ENCODE peak calls at places on chromosome 21, in seven cellular contexts. W, G, R, V, I, H and D are unnamed samples.

GRCh38 chr21:46297311-46298082 is 11.4 kb downstream of the YBEY start:
- DNase-seq in W (no peak), G (no peak), R (no peak), V (no peak), I (no peak), H (no peak), D (peak; percentile 31)

GRCh38 chr21:45888361-45889009 is 93.1 kb upstream of the COL6A1 start:
- DNase-seq in W (no peak), G (no peak), R (no peak), V (no peak), I (no peak), H (no peak), D (no peak)

GRCh38 chr21:18602711-18603110 is 199.1 kb upstream of the TMPRSS15 start:
- DNase-seq in W (no peak), G (no peak), R (no peak), V (no peak), I (no peak), H (no peak), D (no peak)

GRCh38 chr21:45291613-45292398 is 4.1 kb upstream of the POFUT2 start:
- DNase-seq in W (no peak), G (peak; percentile 58), R (peak; percentile 33), V (no peak), I (no peak), H (no peak), D (no peak)

GRCh38 chr21:44517175-44517899 is 22.7 kb downstream of the KRTAP10-1 start:
- DNase-seq in W (peak; percentile 93), G (peak; percentile 96), R (peak; percentile 98), V (peak; percentile 93), I (no peak), H (peak; percentile 98), D (no peak)

GRCh38 chr21:41631564-41632461 is 123.9 kb upstream of the TMPRSS2 start:
- DNase-seq in W (no peak), G (no peak), R (no peak), V (peak; percentile 65), I (no peak), H (no peak), D (no peak)

GRCh38 chr21:42108554-42108885 is 37.4 kb downstream of the UMODL1 start:
- DNase-seq in W (no peak), G (no peak), R (no peak), V (no peak), I (no peak), H (no peak), D (no peak)

GRCh38 chr21:37496972-37497371 is 130.4 kb downstream of the DYRK1A start:
- DNase-seq in W (no peak), G (no peak), R (no peak), V (no peak), I (no peak), H (no peak), D (peak; percentile 36)

GRCh38 chr21:41362605-41363369 is 960 bp downstream of the MX2 start:
- DNase-seq in W (no peak), G (no peak), R (no peak), V (no peak), I (no peak), H (no peak), D (no peak)

GRCh38 chr21:46160563-46161179 is 5.3 kb upstream of the FTCD start:
- DNase-seq in W (no peak), G (no peak), R (peak; percentile 49), V (peak; percentile 44), I (no peak), H (no peak), D (no peak)

GRCh38 chr21:44089001-44089911 is 17.9 kb upstream of the PWP2 start:
- DNase-seq in W (no peak), G (no peak), R (no peak), V (no peak), I (no peak), H (no peak), D (no peak)

GRCh38 chr21:45551316-45551715 is 9.1 kb upstream of the SLC19A1 start:
- DNase-seq in W (no peak), G (no peak), R (no peak), V (peak; percentile 79), I (no peak), H (peak; percentile 63), D (peak; percentile 91)

GRCh38 chr21:44505673-44506278 is 34.2 kb downstream of the KRTAP10-1 start:
- DNase-seq in W (peak; percentile 97), G (no peak), R (no peak), V (no peak), I (no peak), H (no peak), D (no peak)

GRCh38 chr21:45811136-45811535 is 167.6 kb downstream of the PCBP3 start:
- DNase-seq in W (no peak), G (no peak), R (no peak), V (no peak), I (no peak), H (no peak), D (no peak)

GRCh38 chr21:15279484-15279883 is 214.7 kb upstream of the NRIP1 start:
- DNase-seq in W (no peak), G (no peak), R (no peak), V (no peak), I (no peak), H (no peak), D (no peak)

GRCh38 chr21:42120056-42120903 is 49.2 kb downstream of the UMODL1 start:
- DNase-seq in W (peak; percentile 83), G (no peak), R (no peak), V (no peak), I (no peak), H (no peak), D (no peak)

GRCh38 chr21:42641311-42642218 is 11.9 kb upstream of the PDE9A start:
- DNase-seq in W (no peak), G (no peak), R (peak; percentile 49), V (no peak), I (no peak), H (no peak), D (no peak)

GRCh38 chr21:15686506-15686905 is 43.3 kb upstream of the USP25 start:
- DNase-seq in W (no peak), G (no peak), R (no peak), V (no peak), I (no peak), H (no peak), D (no peak)

GRCh38 chr21:33386222-33386784 is 16.9 kb upstream of the IFNGR2 start:
- DNase-seq in W (no peak), G (peak; percentile 79), R (no peak), V (no peak), I (no peak), H (no peak), D (no peak)

GRCh38 chr21:33383056-33383888 is 19.9 kb upstream of the IFNGR2 start:
- DNase-seq in W (peak; percentile 91), G (peak; percentile 43), R (no peak), V (peak; percentile 71), I (no peak), H (peak; percentile 86), D (peak; percentile 87)

GRCh38 chr21:33380483-33380998 is 22.7 kb upstream of the IFNGR2 start:
- DNase-seq in W (peak; percentile 75), G (peak; percentile 58), R (no peak), V (peak; percentile 95), I (peak; percentile 41), H (peak; percentile 94), D (peak; percentile 93)

GRCh38 chr21:33388188-33388587 is 15.0 kb upstream of the IFNGR2 start:
- DNase-seq in W (no peak), G (no peak), R (no peak), V (no peak), I (no peak), H (no peak), D (no peak)

GRCh38 chr21:33384851-33385331 is 18.3 kb upstream of the IFNGR2 start:
- DNase-seq in W (no peak), G (no peak), R (no peak), V (no peak), I (no peak), H (no peak), D (no peak)
- H3K27ac ChIP-seq in W (no peak overlapping the region), G (no peak overlapping the region), R (no peak overlapping the region), V (no peak overlapping the region), I (no peak overlapping the region), H (no peak overlapping the region), D (no peak overlapping the region)

DNA sequence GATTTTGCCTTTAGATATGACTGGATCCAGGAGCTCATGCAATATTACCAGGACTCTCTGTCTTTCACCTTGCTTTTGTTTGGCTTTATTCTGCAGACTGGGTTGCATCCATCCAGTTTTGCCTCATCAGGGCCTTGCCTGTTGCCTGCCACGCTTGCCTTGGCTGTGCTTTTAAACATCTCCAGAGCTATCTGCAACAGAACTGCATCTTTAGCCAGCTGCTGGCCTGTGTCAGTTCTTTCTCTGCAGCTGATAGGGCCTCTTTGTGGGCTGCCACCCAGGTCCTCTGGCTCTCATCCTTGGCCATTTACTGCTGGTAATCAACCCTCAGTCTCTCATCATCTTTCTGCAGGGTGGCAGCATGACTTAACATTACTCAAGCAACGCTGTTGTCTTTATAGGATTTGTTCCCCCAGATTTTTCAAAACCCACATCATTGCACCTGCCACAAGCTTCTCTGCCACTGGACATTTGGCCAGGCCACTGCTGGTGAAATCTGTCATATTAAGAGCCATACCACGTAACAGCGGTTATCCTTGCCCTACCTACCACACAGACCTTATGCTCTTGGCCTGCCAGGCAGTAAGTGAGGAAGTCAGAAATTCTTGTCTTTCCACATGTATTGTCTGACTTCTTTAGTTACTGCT is 24.4 kb upstream of the HUNK start:
- DNase-seq in W (no peak), G (no peak), R (no peak), V (no peak), I (no peak), H (no peak), D (no peak)
- TF ChIP-seq MAX in W (no peak), G (no peak), R (no peak), V (no peak), I (no peak), H (no peak), D (no peak)

GRCh38 chr21:31425158-31425557 is 81.1 kb upstream of the TIAM1 start:
- DNase-seq in W (no peak), G (no peak), R (no peak), V (no peak), I (no peak), H (no peak), D (no peak)
- H3K27ac ChIP-seq in W (no peak overlapping the region), G (no peak overlapping the region), R (no peak overlapping the region), V (no peak overlapping the region), I (no peak overlapping the region), H (no peak overlapping the region), D (no peak overlapping the region)

GRCh38 chr21:38773108-38774061 is 32.3 kb upstream of the ETS2 start:
- DNase-seq in W (peak; percentile 34), G (no peak), R (no peak), V (peak; percentile 82), I (no peak), H (peak; percentile 81), D (peak; percentile 91)
- TF ChIP-seq MAX in W (peak; percentile 29), G (no peak), R (peak; percentile 67), V (peak; percentile 64), I (no peak), H (peak; percentile 82), D (no peak)

DNA sequence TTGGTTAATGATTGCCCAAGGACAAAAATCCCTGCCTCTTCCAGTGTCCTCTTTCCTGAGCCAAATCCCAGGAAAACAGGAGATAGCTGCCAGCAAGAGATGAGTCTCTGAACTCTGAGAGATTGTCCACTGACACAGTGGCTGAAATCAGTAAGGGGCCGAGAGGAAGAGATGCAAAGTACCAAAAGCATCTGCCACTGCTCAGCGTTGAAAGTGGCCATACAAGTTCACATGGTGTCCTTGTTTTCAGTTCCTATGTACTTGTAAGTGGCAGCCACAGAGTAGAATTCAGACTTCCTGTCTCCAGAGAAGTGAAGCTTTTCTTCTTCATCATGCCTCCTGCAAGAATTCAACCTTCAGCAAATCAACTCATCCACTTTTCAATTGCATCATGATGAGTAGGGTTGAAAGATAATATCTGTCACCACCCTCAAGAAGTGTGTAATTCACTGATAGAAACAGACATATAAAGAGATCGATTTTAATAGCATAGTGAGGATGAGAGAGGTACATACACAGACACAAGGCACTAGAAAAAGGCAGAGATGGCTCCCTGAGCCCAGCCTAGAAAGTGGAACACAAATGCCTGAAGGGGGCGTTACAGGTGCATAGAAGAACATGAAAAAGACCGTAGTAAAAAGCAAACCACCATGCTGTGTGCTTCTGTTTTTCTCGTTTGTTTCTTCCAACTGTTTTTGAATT is 185.8 kb downstream of the MRPL39 start:
- DNase-seq in W (no peak), G (no peak), R (no peak), V (peak; percentile 14), I (peak; percentile 15), H (no peak), D (peak; percentile 60)
- H3K27ac ChIP-seq in W (no peak overlapping the region), G (no peak overlapping the region), R (no peak overlapping the region), V (no peak overlapping the region), I (no peak overlapping the region), H (no peak overlapping the region), D (no peak overlapping the region)